ENCODE peak calls at places on chromosomes 16 and 17, in seven cellular contexts. One of them, this sample, is unnamed.

GRCh38 chr17:68497885-68498319 is 14.3 kb upstream of the PRKAR1A start:
- DNase-seq in psoas muscle: no peak
- DNase-seq in PC-9: no peak
- DNase-seq in PC-3: no peak
- DNase-seq in dorsolateral prefrontal cortex: no peak
- DNase-seq in heart left ventricle: no peak
- DNase-seq in cardiac muscle cell: no peak
- DNase-seq in this sample: no peak

GRCh38 chr17:6054372-6054771 is 15.8 kb upstream of the WSCD1 start:
- DNase-seq in heart left ventricle: no peak
- DNase-seq in PC-3: no peak
- DNase-seq in PC-9: no peak
- DNase-seq in dorsolateral prefrontal cortex: no peak
- DNase-seq in psoas muscle: no peak
- DNase-seq in cardiac muscle cell: no peak
- DNase-seq in this sample: no peak

GRCh38 chr16:23786964-23787571 is 32.2 kb downstream of the CHP2 start:
- DNase-seq in heart left ventricle: no peak
- DNase-seq in dorsolateral prefrontal cortex: no peak
- DNase-seq in cardiac muscle cell: no peak
- DNase-seq in psoas muscle: no peak
- DNase-seq in PC-3: no peak
- DNase-seq in PC-9: no peak
- DNase-seq in this sample: no peak

GRCh38 chr17:72474740-72475477 is 354.1 kb downstream of the SOX9 start:
- DNase-seq in dorsolateral prefrontal cortex: no peak
- DNase-seq in psoas muscle: no peak
- DNase-seq in PC-9: peak
- DNase-seq in cardiac muscle cell: no peak
- DNase-seq in PC-3: no peak
- DNase-seq in heart left ventricle: no peak
- DNase-seq in this sample: no peak

GRCh38 chr17:67528751-67529436 is 151.8 kb downstream of the PITPNC1 start:
- DNase-seq in dorsolateral prefrontal cortex: peak
- DNase-seq in heart left ventricle: peak
- DNase-seq in PC-9: peak
- DNase-seq in PC-3: peak
- DNase-seq in psoas muscle: peak
- DNase-seq in cardiac muscle cell: peak
- DNase-seq in this sample: peak

GRCh38 chr16:67181346-67181745 is 2.4 kb downstream of the MATCAP1 start:
- DNase-seq in cardiac muscle cell: no peak
- DNase-seq in dorsolateral prefrontal cortex: no peak
- DNase-seq in PC-9: no peak
- DNase-seq in psoas muscle: no peak
- DNase-seq in heart left ventricle: no peak
- DNase-seq in PC-3: peak
- DNase-seq in this sample: peak

GRCh38 chr17:79691931-79692330 is 38.8 kb upstream of the ENPP7 start:
- DNase-seq in dorsolateral prefrontal cortex: peak
- DNase-seq in heart left ventricle: no peak
- DNase-seq in psoas muscle: peak
- DNase-seq in PC-3: no peak
- DNase-seq in cardiac muscle cell: no peak
- DNase-seq in PC-9: no peak
- DNase-seq in this sample: no peak

GRCh38 chr17:27246537-27246936 is 47.4 kb upstream of the WSB1 start:
- DNase-seq in psoas muscle: no peak
- DNase-seq in cardiac muscle cell: no peak
- DNase-seq in PC-9: no peak
- DNase-seq in heart left ventricle: no peak
- DNase-seq in dorsolateral prefrontal cortex: no peak
- DNase-seq in PC-3: no peak
- DNase-seq in this sample: no peak

GRCh38 chr17:7634384-7634783 is 4.4 kb downstream of the SHBG start:
- DNase-seq in heart left ventricle: peak
- DNase-seq in cardiac muscle cell: peak
- DNase-seq in PC-9: peak
- DNase-seq in PC-3: peak
- DNase-seq in psoas muscle: no peak
- DNase-seq in dorsolateral prefrontal cortex: no peak
- DNase-seq in this sample: no peak

GRCh38 chr16:88782454-88783390 is 2.3 kb downstream of the PIEZO1 start:
- DNase-seq in dorsolateral prefrontal cortex: no peak
- DNase-seq in cardiac muscle cell: no peak
- DNase-seq in PC-9: peak
- DNase-seq in psoas muscle: no peak
- DNase-seq in heart left ventricle: no peak
- DNase-seq in PC-3: peak
- DNase-seq in this sample: no peak

GRCh38 chr17:39872700-39873099 is 4.7 kb downstream of the ZPBP2 start:
- DNase-seq in cardiac muscle cell: no peak
- DNase-seq in heart left ventricle: no peak
- DNase-seq in dorsolateral prefrontal cortex: no peak
- DNase-seq in PC-9: no peak
- DNase-seq in PC-3: no peak
- DNase-seq in psoas muscle: no peak
- DNase-seq in this sample: no peak

GRCh38 chr17:36889955-36890354 is 47.3 kb upstream of the LHX1 start:
- DNase-seq in psoas muscle: no peak
- DNase-seq in dorsolateral prefrontal cortex: no peak
- DNase-seq in heart left ventricle: no peak
- DNase-seq in PC-9: no peak
- DNase-seq in PC-3: no peak
- DNase-seq in cardiac muscle cell: no peak
- DNase-seq in this sample: no peak

GRCh38 chr17:71201639-71202038 is 919.2 kb upstream of the SOX9 start:
- DNase-seq in PC-9: no peak
- DNase-seq in cardiac muscle cell: no peak
- DNase-seq in heart left ventricle: no peak
- DNase-seq in dorsolateral prefrontal cortex: no peak
- DNase-seq in psoas muscle: no peak
- DNase-seq in PC-3: no peak
- DNase-seq in this sample: no peak

GRCh38 chr17:43661699-43662431 is at the start of gene MEOX1:
- DNase-seq in dorsolateral prefrontal cortex: no peak
- DNase-seq in PC-9: peak
- DNase-seq in PC-3: peak
- DNase-seq in cardiac muscle cell: peak
- DNase-seq in psoas muscle: peak
- DNase-seq in heart left ventricle: peak
- DNase-seq in this sample: no peak

GRCh38 chr17:32491371-32492280 is 4.8 kb downstream of the CDK5R1 start:
- DNase-seq in cardiac muscle cell: no peak
- DNase-seq in dorsolateral prefrontal cortex: no peak
- DNase-seq in psoas muscle: no peak
- DNase-seq in heart left ventricle: no peak
- DNase-seq in PC-9: no peak
- DNase-seq in PC-3: no peak
- DNase-seq in this sample: no peak

GRCh38 chr16:30658731-30659506 is 688 bp downstream of the FBRS start:
- DNase-seq in PC-3: peak
- DNase-seq in PC-9: no peak
- DNase-seq in cardiac muscle cell: peak
- DNase-seq in heart left ventricle: peak
- DNase-seq in dorsolateral prefrontal cortex: peak
- DNase-seq in psoas muscle: peak
- DNase-seq in this sample: peak

GRCh38 chr17:65017375-65017774 is 39.2 kb downstream of the GNA13 start:
- DNase-seq in dorsolateral prefrontal cortex: no peak
- DNase-seq in cardiac muscle cell: no peak
- DNase-seq in psoas muscle: no peak
- DNase-seq in heart left ventricle: no peak
- DNase-seq in PC-9: no peak
- DNase-seq in PC-3: no peak
- DNase-seq in this sample: no peak

GRCh38 chr17:79042421-79043190 is 18.6 kb downstream of the C1QTNF1 start:
- DNase-seq in PC-3: peak
- DNase-seq in cardiac muscle cell: peak
- DNase-seq in dorsolateral prefrontal cortex: peak
- DNase-seq in PC-9: peak
- DNase-seq in psoas muscle: peak
- DNase-seq in heart left ventricle: no peak
- DNase-seq in this sample: peak

DNA sequence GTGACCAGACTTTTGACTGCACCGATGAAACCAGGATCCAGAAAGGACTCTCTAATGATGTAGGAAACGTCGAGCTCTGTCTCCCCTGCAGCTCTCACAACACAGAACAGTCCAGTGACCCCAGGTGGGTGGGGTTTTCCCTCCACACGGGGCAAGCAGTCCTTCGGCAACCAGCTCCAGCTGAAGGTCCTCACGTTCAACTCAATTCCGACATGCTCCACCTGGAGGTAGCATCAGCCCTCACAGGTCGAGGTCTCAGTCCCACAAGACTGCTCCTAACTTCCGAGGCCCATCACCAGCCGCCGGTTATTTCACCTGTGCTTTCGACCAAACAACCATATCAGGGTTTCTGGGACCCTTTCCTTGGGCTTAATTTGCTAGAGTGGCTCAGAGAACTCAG is 28.2 kb downstream of the ITGAE start:
- DNase-seq in PC-3: no peak
- DNase-seq in dorsolateral prefrontal cortex: no peak
- DNase-seq in cardiac muscle cell: no peak
- DNase-seq in PC-9: no peak
- DNase-seq in psoas muscle: no peak
- DNase-seq in heart left ventricle: no peak
- DNase-seq in this sample: no peak
- H3K27ac ChIP-seq in PC-3: no peak
- H3K27ac ChIP-seq in dorsolateral prefrontal cortex: no peak
- H3K27ac ChIP-seq in cardiac muscle cell: no peak
- H3K27ac ChIP-seq in PC-9: no peak
- H3K27ac ChIP-seq in psoas muscle: no peak
- H3K27ac ChIP-seq in heart left ventricle: no peak
- H3K27ac ChIP-seq in this sample: no peak

GRCh38 chr16:5776876-5777275 is 679.3 kb upstream of the EEF2KMT start:
- DNase-seq in PC-9: no peak
- DNase-seq in psoas muscle: no peak
- DNase-seq in heart left ventricle: no peak
- DNase-seq in PC-3: no peak
- DNase-seq in cardiac muscle cell: no peak
- DNase-seq in dorsolateral prefrontal cortex: no peak
- DNase-seq in this sample: no peak
- H3K4me3 ChIP-seq in PC-9: no peak
- H3K4me3 ChIP-seq in psoas muscle: no peak
- H3K4me3 ChIP-seq in heart left ventricle: no peak
- H3K4me3 ChIP-seq in PC-3: no peak
- H3K4me3 ChIP-seq in cardiac muscle cell: no peak
- H3K4me3 ChIP-seq in dorsolateral prefrontal cortex: no peak
- H3K4me3 ChIP-seq in this sample: no peak

GRCh38 chr16:69839240-69839688 is 77.1 kb downstream of the WWP2 start:
- DNase-seq in PC-9: no peak
- DNase-seq in dorsolateral prefrontal cortex: peak
- DNase-seq in psoas muscle: no peak
- DNase-seq in PC-3: no peak
- DNase-seq in heart left ventricle: no peak
- DNase-seq in cardiac muscle cell: peak
- DNase-seq in this sample: no peak
- H3K27ac ChIP-seq in PC-9: no peak
- H3K27ac ChIP-seq in dorsolateral prefrontal cortex: peak
- H3K27ac ChIP-seq in psoas muscle: peak
- H3K27ac ChIP-seq in PC-3: no peak
- H3K27ac ChIP-seq in heart left ventricle: peak
- H3K27ac ChIP-seq in cardiac muscle cell: peak
- H3K27ac ChIP-seq in this sample: peak

DNA sequence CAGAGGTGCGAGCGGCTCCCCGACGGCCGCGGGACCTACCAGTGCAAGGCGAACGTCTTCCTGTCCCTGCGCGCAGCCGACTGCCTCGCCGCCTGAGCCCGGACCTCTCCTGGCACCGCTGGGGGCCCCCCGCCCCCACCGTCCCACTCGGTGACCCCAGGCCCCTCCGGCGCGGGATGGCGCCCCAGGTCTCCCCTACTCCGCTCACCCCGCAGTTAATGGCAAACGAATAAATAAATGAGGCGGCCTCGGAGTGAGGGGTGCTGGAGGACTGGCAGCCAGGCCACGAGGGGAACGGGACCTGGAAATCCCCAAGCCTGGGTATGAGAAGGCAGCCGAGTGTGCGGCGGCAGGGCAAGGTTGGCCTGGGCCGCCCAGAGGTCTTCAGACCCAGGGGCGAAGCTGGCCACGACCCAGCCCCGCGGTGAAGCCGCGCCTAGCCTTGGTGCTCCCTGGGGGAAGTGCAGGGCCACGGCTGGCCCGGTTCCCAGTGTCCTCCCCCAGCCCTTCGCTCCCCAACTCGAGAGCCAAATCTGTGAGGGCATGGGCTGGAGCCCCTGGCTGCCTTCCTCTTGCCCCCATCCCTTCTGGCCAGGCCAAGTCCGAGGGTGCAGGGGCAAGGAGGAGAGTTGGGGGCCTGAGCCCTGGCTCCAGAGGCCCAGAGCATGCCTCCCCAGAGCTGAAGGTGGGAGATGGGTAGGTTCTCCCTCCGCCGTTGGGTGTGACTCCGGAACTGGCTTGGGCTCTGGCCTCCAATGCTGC is 796 bp downstream of the NPB start:
- DNase-seq in PC-3: no peak
- DNase-seq in dorsolateral prefrontal cortex: no peak
- DNase-seq in psoas muscle: no peak
- DNase-seq in cardiac muscle cell: no peak
- DNase-seq in PC-9: no peak
- DNase-seq in heart left ventricle: peak
- DNase-seq in this sample: no peak
- H3K4me3 ChIP-seq in PC-3: no peak
- H3K4me3 ChIP-seq in dorsolateral prefrontal cortex: peak
- H3K4me3 ChIP-seq in psoas muscle: peak
- H3K4me3 ChIP-seq in cardiac muscle cell: no peak
- H3K4me3 ChIP-seq in PC-9: no peak
- H3K4me3 ChIP-seq in heart left ventricle: peak
- H3K4me3 ChIP-seq in this sample: no peak

DNA sequence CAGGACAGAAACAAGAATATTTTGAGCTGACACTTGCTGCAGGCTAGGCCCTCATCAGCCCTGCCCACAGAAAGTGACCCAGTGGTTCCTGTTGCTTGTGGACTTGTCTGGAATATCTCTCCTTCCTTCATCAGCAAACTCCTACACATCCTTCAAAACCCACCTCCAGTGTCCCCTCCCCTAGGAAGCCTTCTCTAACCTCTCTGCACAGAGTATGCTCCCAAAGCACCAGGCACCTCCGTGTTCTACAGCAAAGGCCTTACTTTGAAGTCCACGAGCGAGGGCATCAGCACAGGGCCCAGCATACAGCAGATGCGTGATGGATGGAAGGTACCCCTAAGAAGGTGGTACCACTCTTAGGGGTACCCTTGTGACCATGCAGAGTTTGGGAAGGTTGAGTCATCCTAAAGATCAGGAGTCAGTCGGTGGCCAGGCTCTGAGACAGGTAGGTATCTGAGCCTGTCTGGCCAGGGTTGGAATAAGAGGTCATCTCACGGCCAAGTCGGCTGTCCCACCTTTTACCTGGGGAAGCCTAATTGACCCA is 2.0 kb downstream of the CCDC102A start:
- DNase-seq in psoas muscle: no peak
- DNase-seq in dorsolateral prefrontal cortex: peak
- DNase-seq in PC-9: no peak
- DNase-seq in heart left ventricle: no peak
- DNase-seq in PC-3: no peak
- DNase-seq in cardiac muscle cell: no peak
- DNase-seq in this sample: peak
- H3K27ac ChIP-seq in psoas muscle: no peak
- H3K27ac ChIP-seq in dorsolateral prefrontal cortex: no peak
- H3K27ac ChIP-seq in PC-9: no peak
- H3K27ac ChIP-seq in heart left ventricle: no peak
- H3K27ac ChIP-seq in PC-3: no peak
- H3K27ac ChIP-seq in cardiac muscle cell: peak
- H3K27ac ChIP-seq in this sample: no peak

This sample was measured in aorta.